ENCODE peak calls at places on chromosomes 4 and X, in seven cellular contexts. E is sigmoid colon, C is lower lobe of right lung, P is dorsolateral prefrontal cortex, K is left ventricle myocardium inferior, D is thoracic aorta, Y is RWPE1. N is an unnamed sample.
A peak's percentile ranks its signal among the peaks of the same experiment; 100 is the strongest.

GRCh38 chrX:140432328-140433025 is 72.4 kb downstream of the SOX3 start:
- DNase-seq in E (peak; percentile 70), C (no peak), P (no peak), K (peak; percentile 30), D (no peak), Y (no peak), N (no peak)

GRCh38 chrX:81082649-81083048 is 119.1 kb downstream of the HMGN5 start:
- DNase-seq in E (no peak), C (no peak), P (no peak), K (no peak), D (no peak), Y (no peak), N (no peak)

GRCh38 chrX:8244301-8244700 is 73.2 kb upstream of the VCX2 start:
- DNase-seq in E (no peak), C (no peak), P (no peak), K (no peak), D (no peak), Y (no peak), N (no peak)

GRCh38 chrX:16931371-16931770 is 15.1 kb upstream of the REPS2 start:
- DNase-seq in E (no peak), C (no peak), P (no peak), K (no peak), D (no peak), Y (no peak), N (no peak)

GRCh38 chr4:88158360-88159136 is at the start of gene ABCG2:
- DNase-seq in E (no peak), C (peak; percentile 68), P (peak; percentile 36), K (peak; percentile 16), D (no peak), Y (peak; percentile 23), N (peak; percentile 23)

GRCh38 chr4:127997534-127998388 is 32.6 kb downstream of the ABHD18 start:
- DNase-seq in E (no peak), C (no peak), P (no peak), K (no peak), D (no peak), Y (peak; percentile 37), N (peak; percentile 18)

GRCh38 chr4:170667814-170668213 is 578.1 kb upstream of the AADAT start:
- DNase-seq in E (no peak), C (no peak), P (no peak), K (no peak), D (no peak), Y (no peak), N (no peak)

GRCh38 chr4:143488684-143489083 is 24.8 kb upstream of the SMARCA5 start:
- DNase-seq in E (no peak), C (no peak), P (no peak), K (no peak), D (no peak), Y (no peak), N (no peak)

DNA sequence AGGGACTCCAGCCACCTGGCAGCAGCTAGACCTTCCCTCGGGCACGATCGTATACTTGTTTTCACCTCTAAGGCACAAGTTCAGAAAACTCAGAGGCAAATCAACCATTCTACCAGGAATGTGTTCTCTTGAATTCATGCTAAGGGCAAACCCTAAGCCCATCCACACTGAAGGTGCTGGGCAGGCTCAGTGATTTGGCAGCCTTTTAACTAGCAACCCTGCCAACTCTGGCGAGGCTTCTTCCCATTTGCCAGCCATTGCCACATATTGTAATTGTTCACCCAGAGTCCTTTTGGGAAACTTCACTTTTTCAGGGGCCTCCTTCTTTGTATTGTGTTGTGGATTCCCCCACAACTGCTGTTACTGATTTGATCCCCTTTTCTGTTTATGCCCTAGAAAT is 298.6 kb upstream of the LDB2 start:
- DNase-seq in E (no peak), C (no peak), P (no peak), K (no peak), D (no peak), Y (no peak), N (no peak)
- H3K27ac ChIP-seq in E (no peak overlapping the region), C (no peak overlapping the region), P (no peak overlapping the region), K (peak overlapping the region; percentile 44), D (no peak overlapping the region), Y (no peak overlapping the region), N (no peak overlapping the region)

GRCh38 chrX:155867821-155868220 is 13.3 kb upstream of the VAMP7 start:
- DNase-seq in E (no peak), C (no peak), P (no peak), K (no peak), D (no peak), Y (no peak), N (no peak)

GRCh38 chrX:155865193-155865592 is 16.0 kb upstream of the VAMP7 start:
- DNase-seq in E (no peak), C (no peak), P (no peak), K (no peak), D (no peak), Y (no peak), N (no peak)

DNA sequence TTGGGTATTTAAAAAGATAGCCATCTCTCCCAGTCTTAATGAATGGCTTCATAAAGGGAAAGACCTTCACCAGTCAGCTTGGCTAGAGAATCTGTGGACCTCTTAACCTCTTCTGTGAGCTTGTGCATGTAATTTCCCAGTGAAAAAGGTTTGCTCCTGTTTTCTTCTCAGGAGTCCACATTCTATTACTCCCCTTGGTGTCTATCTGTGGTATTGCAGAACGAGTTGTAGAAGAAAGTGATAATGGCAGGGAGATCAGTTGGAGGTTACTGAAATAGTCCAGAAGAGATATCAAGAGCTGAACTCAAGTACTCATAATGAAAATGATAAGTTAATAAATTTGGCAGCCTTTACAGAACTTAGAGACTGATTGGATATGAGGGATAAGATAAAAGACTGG is 16.5 kb upstream of the VAMP7 start:
- DNase-seq in E (no peak), C (no peak), P (no peak), K (no peak), D (no peak), Y (peak; percentile 1), N (no peak)
- TF ChIP-seq CTCF in E (no peak), C (no peak), P (no peak), K (no peak), D (no peak), Y (no peak), N (peak; percentile 37)

GRCh38 chrX:154735695-154736393 is 15.0 kb downstream of the GAB3 start:
- DNase-seq in E (peak; percentile 84), C (peak; percentile 58), P (no peak), K (peak; percentile 75), D (no peak), Y (peak; percentile 50), N (peak; percentile 70)
- H3K27ac ChIP-seq in E (peak overlapping the region; percentile 76), C (peak overlapping the region; percentile 83), P (no peak overlapping the region), K (peak overlapping the region; percentile 89), D (peak overlapping the region; percentile 66), Y (peak overlapping the region; percentile 84), N (peak overlapping the region; percentile 82)

GRCh38 chr4:126109836-126110235 is 795.1 kb downstream of the FAT4 start:
- DNase-seq in E (no peak), C (no peak), P (no peak), K (no peak), D (no peak), Y (no peak), N (no peak)

DNA sequence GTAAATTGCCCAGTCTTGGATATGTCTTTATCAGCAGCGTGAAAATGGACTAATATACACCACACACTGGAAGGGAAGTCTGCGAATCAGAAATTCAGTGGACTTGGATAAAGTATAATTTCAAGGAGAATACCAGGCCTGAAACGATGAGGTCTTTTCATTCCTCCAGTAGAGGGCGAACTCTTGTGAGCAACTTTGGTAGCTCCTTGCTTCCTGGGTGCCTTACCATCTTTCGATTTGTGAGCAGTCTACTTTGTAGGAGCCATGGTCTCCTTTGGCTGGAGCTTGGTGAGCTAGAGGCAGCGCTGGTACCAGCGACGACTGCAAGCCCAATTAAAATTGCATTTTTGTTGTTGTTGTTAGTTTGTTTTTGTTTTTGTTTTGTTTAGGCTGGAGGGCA is 791.9 kb downstream of the FAT4 start:
- DNase-seq in E (no peak), C (no peak), P (no peak), K (no peak), D (no peak), Y (no peak), N (no peak)
- TF ChIP-seq CTCF in E (no peak), C (no peak), P (no peak), K (no peak), D (no peak), Y (no peak), N (peak; percentile 16)

GRCh38 chr4:1841201-1841885 is 14.6 kb downstream of the LETM1 start:
- DNase-seq in E (no peak), C (no peak), P (no peak), K (no peak), D (no peak), Y (no peak), N (no peak)

GRCh38 chr4:1842339-1842895 is 13.5 kb downstream of the LETM1 start:
- DNase-seq in E (no peak), C (no peak), P (no peak), K (no peak), D (no peak), Y (no peak), N (no peak)

GRCh38 chr4:1841886-1842210 is 14.1 kb downstream of the LETM1 start:
- DNase-seq in E (no peak), C (no peak), P (no peak), K (no peak), D (no peak), Y (no peak), N (no peak)

GRCh38 chr4:1842993-1843448 is 12.9 kb downstream of the LETM1 start:
- DNase-seq in E (no peak), C (no peak), P (no peak), K (peak; percentile 39), D (no peak), Y (no peak), N (peak; percentile 68)

DNA sequence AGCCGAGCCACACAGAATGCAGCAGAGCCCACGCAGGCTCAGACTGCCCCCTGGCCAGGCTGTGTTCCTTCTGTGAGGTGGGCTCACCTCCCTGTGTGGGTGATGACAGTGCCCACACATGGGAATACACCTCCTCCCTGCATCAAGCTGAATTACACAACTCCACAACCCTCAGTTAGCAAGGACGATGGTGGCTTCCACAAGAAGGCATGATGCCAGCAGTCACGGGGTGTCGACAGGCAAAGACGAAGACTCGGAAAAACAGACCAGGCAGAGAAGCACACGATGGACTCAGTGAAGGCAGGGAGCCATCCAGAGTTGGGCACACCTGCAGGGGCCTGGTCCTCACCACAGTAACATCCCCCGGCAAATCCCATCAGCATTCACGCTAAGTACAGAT is 12.1 kb downstream of the LETM1 start:
- DNase-seq in E (no peak), C (no peak), P (peak; percentile 59), K (peak; percentile 69), D (no peak), Y (no peak), N (no peak)
- H3K27ac ChIP-seq in E (no peak overlapping the region), C (no peak overlapping the region), P (peak overlapping the region; percentile 76), K (peak overlapping the region; percentile 79), D (no peak overlapping the region), Y (peak overlapping the region; percentile 32), N (no peak overlapping the region)

GRCh38 chr4:34193451-34194154 is 2050.7 kb downstream of the ARAP2 start:
- DNase-seq in E (no peak), C (no peak), P (no peak), K (no peak), D (no peak), Y (peak; percentile 17), N (no peak)

GRCh38 chr4:34196375-34196774 is 2047.9 kb downstream of the ARAP2 start:
- DNase-seq in E (no peak), C (no peak), P (no peak), K (no peak), D (no peak), Y (no peak), N (no peak)

GRCh38 chr4:34200535-34200934 is 2043.8 kb downstream of the ARAP2 start:
- DNase-seq in E (no peak), C (no peak), P (no peak), K (no peak), D (no peak), Y (no peak), N (no peak)

GRCh38 chr4:34198966-34199365 is 2045.3 kb downstream of the ARAP2 start:
- DNase-seq in E (no peak), C (no peak), P (no peak), K (no peak), D (no peak), Y (no peak), N (no peak)

GRCh38 chr4:34194585-34194984 is 2049.7 kb downstream of the ARAP2 start:
- DNase-seq in E (no peak), C (no peak), P (no peak), K (no peak), D (no peak), Y (no peak), N (no peak)
- TF ChIP-seq CTCF in E (no peak), C (no peak), P (no peak), K (no peak), D (no peak), Y (no peak), N (no peak)